ENCODE peak calls at places on chromosomes 12 and 14, in four cellular contexts. K is thyroid gland, I is A549, F is uterus. Q is an unnamed sample.

GRCh38 chr14:89619616-89620273 is 202.7 kb upstream of the FOXN3 start:
- DNase-seq in K (no peak), F (no peak), I (no peak), Q (no peak)

GRCh38 chr12:50052964-50053363 is 4.4 kb upstream of the ASIC1 start:
- DNase-seq in F (no peak), K (no peak), I (no peak), Q (no peak)

GRCh38 chr12:92408072-92408900 is 262.6 kb upstream of the BTG1 start:
- DNase-seq in F (no peak), K (no peak), I (peak), Q (peak)

GRCh38 chr12:66119870-66120241 is 10.7 kb downstream of the LLPH start:
- DNase-seq in I (no peak), F (no peak), K (no peak), Q (no peak)

GRCh38 chr12:4114986-4115385 is 158.6 kb upstream of the CCND2 start:
- DNase-seq in I (no peak), F (no peak), K (no peak), Q (no peak)

GRCh38 chr14:72715910-72716268 is 178.0 kb downstream of the DPF3 start:
- DNase-seq in K (peak), I (no peak), F (no peak), Q (no peak)

GRCh38 chr12:13288937-13289643 is 92.6 kb downstream of the EMP1 start:
- DNase-seq in I (no peak), K (no peak), F (no peak), Q (no peak)

GRCh38 chr12:49041036-49041880 is 19.3 kb downstream of the KMT2D start:
- DNase-seq in I (no peak), K (no peak), F (no peak), Q (no peak)

GRCh38 chr14:100714205-100714781 is 12.4 kb upstream of the DLK1 start:
- DNase-seq in K (peak), F (no peak), I (no peak), Q (no peak)

GRCh38 chr12:25644964-25645363 is 91.9 kb upstream of the LMNTD1 start:
- DNase-seq in K (no peak), F (no peak), I (no peak), Q (no peak)

GRCh38 chr12:32159925-32160324 is 53.3 kb downstream of the BICD1 start:
- DNase-seq in I (no peak), K (no peak), F (no peak), Q (no peak)

GRCh38 chr12:2291182-2291832 is 238.5 kb downstream of the CACNA1C start:
- DNase-seq in F (no peak), K (no peak), I (peak), Q (peak)

GRCh38 chr14:104118006-104118844 is 20.2 kb upstream of the KIF26A start:
- DNase-seq in K (no peak), I (no peak), F (no peak), Q (no peak)

GRCh38 chr14:76953196-76953945 is 75.1 kb downstream of the IRF2BPL start:
- DNase-seq in I (peak), F (peak), K (peak), Q (no peak)

GRCh38 chr12:127383281-127383680 is 883.7 kb upstream of the TMEM132C start:
- DNase-seq in F (no peak), K (no peak), I (peak), Q (no peak)

GRCh38 chr12:124861492-124861891 is 2.2 kb downstream of the SCARB1 start:
- DNase-seq in F (no peak), I (peak), K (peak), Q (peak)

GRCh38 chr14:96126783-96127271 is 77.8 kb upstream of the BDKRB2 start:
- DNase-seq in K (peak), F (no peak), I (no peak), Q (no peak)

GRCh38 chr12:122459211-122459610 is 36.7 kb upstream of the CLIP1 start:
- DNase-seq in I (no peak), F (no peak), K (peak), Q (no peak)

GRCh38 chr12:79121486-79121885 is 256.9 kb downstream of the SYT1 start:
- DNase-seq in I (peak), F (no peak), K (no peak), Q (no peak)

GRCh38 chr14:99664636-99665273 is 19.3 kb upstream of the CYP46A1 start:
- DNase-seq in F (no peak), I (no peak), K (no peak), Q (no peak)

GRCh38 chr12:10940389-10940788 is 1.3 kb upstream of the TAS2R14 start:
- DNase-seq in I (peak), F (no peak), K (no peak), Q (no peak)

GRCh38 chr14:77653473-77653872 is 37.0 kb upstream of the SPTLC2 start:
- DNase-seq in K (no peak), F (no peak), I (no peak), Q (no peak)

GRCh38 chr14:79629372-79629771 is 581.9 kb downstream of the DIO2 start:
- DNase-seq in K (no peak), F (no peak), I (no peak), Q (no peak)

GRCh38 chr12:44875417-44875953 is 630 bp downstream of the NELL2 start:
- DNase-seq in F (no peak), K (peak), I (peak), Q (no peak)

GRCh38 chr12:94149781-94150482 is 1.6 kb downstream of the PLXNC1 start:
- DNase-seq in F (peak), I (peak), K (peak), Q (no peak)

GRCh38 chr12:3667485-3667884 is 85.4 kb downstream of the CRACR2A start:
- DNase-seq in K (no peak), I (peak), F (no peak), Q (no peak)

GRCh38 chr12:31728289-31728916 is 418 bp downstream of the AMN1 start:
- DNase-seq in K (peak), F (peak), I (peak), Q (no peak)

GRCh38 chr12:32217354-32218310 is 111.0 kb downstream of the BICD1 start:
- DNase-seq in F (no peak), K (no peak), I (peak), Q (no peak)

GRCh38 chr12:414841-415240 is 13.4 kb downstream of the CCDC77 start:
- DNase-seq in I (no peak), K (no peak), F (no peak), Q (no peak)
- TF ChIP-seq CTCF in I (no peak), K (no peak), F (no peak), Q (no peak)

GRCh38 chr14:105490572-105491365 is at the start of gene TEDC1:
- DNase-seq in I (peak), F (peak), K (peak), Q (peak)
- H3K4me3 ChIP-seq in I (peak), F (peak), K (peak), Q (peak)

GRCh38 chr12:112421363-112421762 is 2.6 kb downstream of the PTPN11 start:
- DNase-seq in F (no peak), I (no peak), K (no peak), Q (no peak)

GRCh38 chr12:112420740-112421139 is 2.0 kb downstream of the PTPN11 start:
- DNase-seq in K (no peak), I (no peak), F (no peak), Q (no peak)

GRCh38 chr12:112418596-112419268 is at the start of gene PTPN11:
- DNase-seq in F (peak), K (peak), I (peak), Q (no peak)

GRCh38 chr12:112418248-112418595 is 525 bp upstream of the PTPN11 start:
- DNase-seq in F (peak), K (no peak), I (no peak), Q (no peak)

DNA sequence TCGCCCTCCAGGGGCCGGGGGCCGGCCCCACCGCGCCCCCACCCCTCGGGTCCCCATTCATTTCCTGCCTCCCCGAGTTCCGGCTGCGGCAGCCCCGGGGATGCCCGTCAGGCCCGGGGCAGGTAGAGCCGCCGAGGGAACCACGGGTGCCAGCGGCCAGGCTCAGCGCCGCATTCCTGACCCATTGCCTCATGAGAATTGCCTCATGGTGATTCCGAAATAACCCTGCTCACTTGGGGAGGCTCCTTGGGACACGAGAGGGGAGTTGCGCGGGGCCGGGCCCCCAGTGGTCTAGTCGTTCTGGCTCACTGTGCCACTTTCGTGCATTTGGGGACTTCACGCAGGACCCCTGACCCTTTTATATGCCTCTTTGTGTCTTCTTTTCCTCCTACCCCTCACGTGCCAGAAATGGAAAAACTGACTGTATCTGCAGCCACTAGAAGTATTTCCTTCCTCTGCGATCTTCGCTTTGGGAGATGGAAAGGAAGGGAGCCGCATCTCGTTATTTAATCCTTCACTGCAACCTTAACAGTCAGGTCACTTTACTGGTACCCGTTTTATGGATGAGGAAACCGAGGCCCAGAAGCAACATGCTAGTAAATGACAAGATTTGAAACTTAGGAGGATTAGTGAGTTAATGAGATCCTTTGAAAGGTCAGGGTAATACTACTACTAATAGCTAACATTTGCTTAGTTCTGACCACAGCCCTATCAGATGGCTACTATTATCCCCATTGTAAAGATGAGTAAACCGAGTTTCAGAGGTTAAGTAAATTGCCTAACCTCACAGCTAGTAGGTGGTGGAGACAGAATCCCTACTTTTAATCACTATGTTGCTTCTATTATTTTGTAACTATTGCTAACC is 754 bp downstream of the PTPN11 start:
- DNase-seq in F (peak), I (peak), K (peak), Q (no peak)
- TF ChIP-seq CTCF in F (no peak), I (peak), K (no peak), Q (no peak)

GRCh38 chr12:131824450-131824849 is 3.7 kb upstream of the MMP17 start:
- DNase-seq in F (no peak), K (no peak), I (no peak), Q (no peak)

GRCh38 chr12:131828671-131829350 is 618 bp downstream of the MMP17 start:
- DNase-seq in K (no peak), I (peak), F (no peak), Q (no peak)

GRCh38 chr12:131827961-131828534 is at the start of gene MMP17:
- DNase-seq in I (peak), K (peak), F (no peak), Q (no peak)

GRCh38 chr12:131826064-131826928 is 1.9 kb upstream of the MMP17 start:
- DNase-seq in K (no peak), I (no peak), F (no peak), Q (no peak)

DNA sequence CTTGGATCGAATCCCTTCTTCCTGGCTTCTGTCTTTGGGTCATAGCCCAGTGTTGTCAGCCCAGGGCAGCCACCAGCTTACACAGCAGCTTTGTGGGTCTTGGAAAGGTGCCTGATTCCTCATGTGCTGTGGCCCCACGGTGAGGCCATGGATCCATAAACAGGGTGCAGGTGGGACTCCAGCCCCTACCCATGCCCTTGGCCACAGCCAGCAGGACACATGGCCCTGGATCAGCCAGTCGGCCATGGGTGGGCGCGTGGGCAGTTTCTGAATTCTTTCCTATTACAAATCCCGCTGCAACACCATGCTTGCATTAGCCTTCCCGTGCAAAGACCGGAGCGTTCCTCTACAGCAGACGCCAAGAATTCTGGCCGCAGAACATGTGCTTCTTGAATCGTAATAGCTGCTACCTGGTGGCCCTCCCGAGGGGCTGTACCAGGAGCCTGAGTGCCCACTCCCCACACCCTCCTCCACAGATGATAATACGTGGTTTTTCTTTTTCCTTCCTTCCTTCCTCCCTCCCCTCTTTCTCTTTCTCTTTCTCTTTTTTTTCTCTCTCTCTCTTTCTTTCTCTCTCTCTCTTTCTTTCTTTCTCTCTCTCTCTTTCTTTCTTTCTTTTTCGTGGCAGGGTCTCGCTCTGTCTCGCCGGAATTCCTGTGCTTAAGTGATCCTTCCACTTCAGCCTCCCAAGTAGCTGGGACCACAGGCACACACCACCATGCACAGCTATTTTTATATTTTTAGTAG is 2.9 kb upstream of the MMP17 start:
- DNase-seq in K (no peak), F (no peak), I (no peak), Q (no peak)
- H3K4me3 ChIP-seq in K (no peak), F (no peak), I (no peak), Q (no peak)

GRCh38 chr12:52141306-52141705 is 50.5 kb downstream of the KRT80 start:
- DNase-seq in F (no peak), K (no peak), I (peak), Q (no peak)
- TF ChIP-seq CTCF in F (no peak), K (no peak), I (no peak), Q (no peak)

GRCh38 chr12:57080855-57081254 is 2.3 kb upstream of the NEMP1 start:
- DNase-seq in I (no peak), K (no peak), F (no peak), Q (no peak)

GRCh38 chr12:57078519-57079404 is at the start of gene NEMP1:
- DNase-seq in F (peak), K (peak), I (peak), Q (peak)

GRCh38 chr12:57079821-57080220 is 1.2 kb upstream of the NEMP1 start:
- DNase-seq in K (no peak), I (no peak), F (no peak), Q (no peak)
- H3K4me3 ChIP-seq in K (no peak), I (no peak), F (no peak), Q (peak)